ENCODE peak calls at places on chromosome X, in six cellular contexts. N, P, X, Y, U and Z are unnamed samples.

GRCh38 chrX:100363926-100364325 is 46.1 kb downstream of the PCDH19 start:
- DNase-seq in Y (no peak), N (no peak), P (no peak), U (no peak), X (peak; percentile 39), Z (no peak)

GRCh38 chrX:153671589-153672530 is 1.8 kb downstream of the PNCK start:
- DNase-seq in U (no peak), N (no peak), X (no peak), P (no peak), Y (no peak), Z (peak; percentile 83)

GRCh38 chrX:70479970-70480659 is 35.5 kb downstream of the DLG3 start:
- DNase-seq in U (no peak), N (no peak), X (no peak), Y (no peak), P (no peak), Z (no peak)

GRCh38 chrX:82230013-82230412 is 1028.1 kb downstream of the SH3BGRL start:
- DNase-seq in Y (no peak), N (no peak), P (no peak), X (no peak), U (no peak), Z (no peak)

GRCh38 chrX:134026732-134027311 is 41.4 kb upstream of the GPC3 start:
- DNase-seq in P (peak; percentile 19), X (peak; percentile 68), N (peak; percentile 52), Y (no peak), U (peak; percentile 50), Z (no peak)

GRCh38 chrX:28158019-28158777 is 176.9 kb upstream of the DCAF8L1 start:
- DNase-seq in N (no peak), X (no peak), P (no peak), U (no peak), Y (no peak), Z (no peak)

GRCh38 chrX:154607370-154607769 is 11.7 kb downstream of the CTAG1B start:
- DNase-seq in P (no peak), U (no peak), Y (no peak), N (no peak), X (no peak), Z (no peak)

GRCh38 chrX:96140796-96141195 is 543.8 kb upstream of the DIAPH2 start:
- DNase-seq in Y (no peak), X (no peak), U (no peak), N (no peak), P (no peak), Z (no peak)

GRCh38 chrX:1140236-1140681 is 72.2 kb downstream of the CRLF2 start:
- DNase-seq in P (no peak), U (no peak), Y (no peak), N (no peak), X (no peak), Z (no peak)

GRCh38 chrX:40095588-40096394 is 2.0 kb downstream of the BCOR start:
- DNase-seq in Y (no peak), U (peak; percentile 18), N (no peak), X (no peak), P (no peak), Z (no peak)

DNA sequence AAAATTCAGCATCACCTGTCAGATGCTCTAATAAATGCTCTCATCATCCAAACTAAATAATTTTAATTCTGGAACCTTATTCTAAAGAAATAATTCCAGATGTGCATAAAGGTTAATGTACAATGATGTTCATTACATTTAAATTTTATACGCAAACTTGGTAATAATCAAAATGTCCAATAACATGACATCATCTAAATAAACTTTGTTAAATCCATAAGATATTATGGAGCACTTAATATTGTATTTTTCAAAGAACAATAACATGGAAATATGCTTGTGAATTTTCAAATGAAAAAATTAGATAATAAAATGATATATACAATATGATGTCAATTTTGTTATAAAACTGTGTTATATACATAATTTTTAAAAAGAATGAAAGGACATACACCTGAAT is 92.1 kb upstream of the ZCCHC13 start:
- DNase-seq in U (no peak), X (no peak), Y (no peak), N (no peak), P (no peak), Z (no peak)
- TF ChIP-seq CTCF in U (no peak), X (no peak), Y (no peak), N (no peak), P (no peak), Z (no peak)

GRCh38 chrX:18406531-18407266 is 18.7 kb upstream of the CDKL5 start:
- DNase-seq in X (no peak), Y (no peak), N (no peak), P (no peak), U (no peak), Z (no peak)

GRCh38 chrX:18415386-18415785 is 10.0 kb upstream of the CDKL5 start:
- DNase-seq in U (no peak), N (no peak), X (no peak), Y (no peak), P (no peak), Z (no peak)

GRCh38 chrX:18410038-18410437 is 15.4 kb upstream of the CDKL5 start:
- DNase-seq in U (no peak), P (no peak), X (no peak), Y (no peak), N (no peak), Z (no peak)
- TF ChIP-seq CTCF in U (peak; percentile 48), P (peak; percentile 10), X (peak; percentile 52), Y (peak; percentile 42), N (no peak), Z (peak; percentile 78)

DNA sequence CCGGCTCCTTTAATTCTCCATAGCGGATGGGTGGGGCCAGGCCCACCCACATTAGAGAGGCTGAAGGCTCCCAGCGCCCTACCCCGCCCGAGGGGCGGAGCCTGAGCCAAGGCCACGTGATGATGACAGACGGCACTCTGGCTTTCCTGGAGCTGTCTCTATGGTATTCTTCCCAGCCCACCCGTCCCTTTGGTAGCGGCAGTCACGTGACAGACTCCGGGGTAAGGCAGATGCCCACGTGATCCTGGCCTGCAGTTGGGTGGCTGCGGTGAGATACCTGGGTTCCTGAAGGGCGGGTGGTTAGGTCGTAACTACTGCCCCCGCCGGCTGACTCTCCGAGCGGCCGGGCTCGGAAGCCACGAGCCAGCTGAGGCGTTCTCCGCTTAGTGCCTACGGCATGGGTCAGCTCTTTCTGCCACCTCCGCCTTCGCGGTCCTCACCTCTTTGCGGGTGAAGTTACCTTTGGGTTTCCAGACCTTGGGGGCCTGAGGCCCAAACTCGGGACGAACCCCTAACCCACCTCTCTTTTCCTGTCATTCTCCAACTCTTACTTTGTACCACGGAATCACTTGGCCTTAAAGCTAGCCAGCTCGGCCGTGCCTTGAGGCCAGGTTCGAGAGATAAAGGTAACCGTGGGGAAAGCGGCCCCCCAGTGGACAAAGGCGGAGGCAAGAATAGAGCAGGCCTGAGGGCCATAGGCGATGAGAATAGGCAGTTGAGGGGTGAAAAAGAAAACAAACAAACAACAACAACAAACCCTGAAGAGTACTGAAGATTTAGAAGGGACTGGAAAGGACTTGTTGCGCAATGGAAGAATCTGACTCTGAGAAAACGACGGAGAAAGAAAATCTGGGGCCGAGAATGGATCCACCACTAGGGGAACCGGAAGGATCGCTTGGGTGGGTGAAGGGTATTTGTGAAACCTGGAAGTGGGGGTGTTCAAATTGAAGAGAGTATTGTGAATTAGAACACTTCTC is at the start of gene RRAGB:
- DNase-seq in Y (peak; percentile 95), U (peak; percentile 89), P (peak; percentile 90), X (peak; percentile 67), N (peak; percentile 77), Z (peak; percentile 92)
- TF ChIP-seq CTCF in Y (peak; percentile 41), U (peak; percentile 54), P (peak; percentile 60), X (peak; percentile 68), N (peak; percentile 51), Z (peak; percentile 81)

GRCh38 chrX:109049903-109050302 is 313.5 kb upstream of the IRS4 start:
- DNase-seq in Y (no peak), N (peak; percentile 3), P (no peak), X (no peak), U (no peak), Z (no peak)
- TF ChIP-seq CTCF in Y (no peak), N (peak; percentile 16), P (no peak), X (peak; percentile 45), U (peak; percentile 65), Z (peak; percentile 52)

DNA sequence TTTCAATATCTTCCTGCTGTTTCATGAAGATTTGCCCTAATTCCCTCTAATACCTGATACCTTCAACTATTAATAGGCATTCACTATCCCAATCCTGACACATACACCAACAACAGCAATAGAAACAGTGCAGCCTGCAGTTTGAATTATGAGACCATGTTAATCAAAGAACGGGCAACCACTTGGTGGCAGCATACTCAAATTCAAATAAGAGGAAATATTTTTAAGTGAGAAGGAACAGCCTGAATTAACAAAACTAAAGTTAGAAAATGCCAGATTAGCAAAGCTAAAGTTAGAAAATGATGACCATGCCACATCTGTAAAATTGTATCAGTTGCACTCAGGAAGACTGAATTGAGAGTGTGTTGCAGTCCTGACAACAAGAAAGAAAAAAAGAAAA is 204.9 kb downstream of the SMARCA1 start:
- DNase-seq in P (no peak), U (peak; percentile 1), N (peak; percentile 4), X (peak; percentile 3), Y (no peak), Z (no peak)
- TF ChIP-seq CTCF in P (no peak), U (peak; percentile 37), N (no peak), X (peak; percentile 68), Y (peak; percentile 37), Z (peak; percentile 78)

GRCh38 chrX:103461156-103461555 is 58.1 kb downstream of the RAB40A start:
- DNase-seq in P (no peak), N (no peak), Y (no peak), U (no peak), X (no peak), Z (no peak)

GRCh38 chrX:103464774-103465117 is 54.5 kb downstream of the RAB40A start:
- DNase-seq in Y (peak; percentile 60), P (peak; percentile 72), X (peak; percentile 66), U (peak; percentile 66), N (peak; percentile 73), Z (no peak)

GRCh38 chrX:103467870-103468269 is 51.4 kb downstream of the RAB40A start:
- DNase-seq in X (no peak), N (no peak), U (no peak), Y (no peak), P (no peak), Z (no peak)

GRCh38 chrX:103467156-103467555 is 52.1 kb downstream of the RAB40A start:
- DNase-seq in N (no peak), Y (no peak), U (no peak), X (no peak), P (no peak), Z (no peak)

GRCh38 chrX:103464071-103464773 is 55.1 kb downstream of the RAB40A start:
- DNase-seq in Y (no peak), P (peak; percentile 13), X (peak; percentile 3), U (peak; percentile 36), N (peak; percentile 22), Z (no peak)
- TF ChIP-seq CTCF in Y (peak; percentile 43), P (peak; percentile 12), X (peak; percentile 34), U (peak; percentile 65), N (no peak), Z (no peak)

DNA sequence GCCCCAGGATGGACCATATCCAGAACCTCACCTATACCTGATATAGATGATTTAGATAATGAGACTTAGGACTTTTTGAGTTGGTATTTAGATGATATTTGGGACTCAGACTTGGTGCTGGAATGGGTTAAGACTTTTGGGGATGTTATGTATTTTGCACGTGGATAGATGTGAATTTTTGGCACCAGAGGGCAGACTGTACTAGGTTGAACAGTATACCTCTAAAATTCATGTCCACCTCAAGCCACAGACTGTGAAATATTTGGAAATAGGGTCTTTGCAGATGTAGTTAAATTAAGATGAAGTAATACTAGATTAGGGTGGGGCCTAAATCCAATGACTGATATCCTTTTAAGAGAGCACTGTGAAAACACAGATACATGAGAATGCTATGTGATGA is 15.6 kb downstream of the RBM41 start:
- DNase-seq in X (no peak), U (peak; percentile 2), N (no peak), Y (no peak), P (no peak), Z (no peak)
- TF ChIP-seq CTCF in X (no peak), U (peak; percentile 46), N (no peak), Y (no peak), P (no peak), Z (peak; percentile 51)

GRCh38 chrX:136607236-136607635 is 40.7 kb upstream of the CD40LG start:
- DNase-seq in P (no peak), X (no peak), N (no peak), Y (no peak), U (no peak), Z (no peak)

GRCh38 chrX:136608295-136608933 is 39.5 kb upstream of the CD40LG start:
- DNase-seq in U (peak; percentile 20), N (peak; percentile 3), X (no peak), P (peak; percentile 13), Y (no peak), Z (no peak)
- TF ChIP-seq CTCF in U (peak; percentile 42), N (no peak), X (peak; percentile 25), P (no peak), Y (no peak), Z (peak; percentile 65)